ENCODE peak calls at places on chromosomes 3 and 15, in ten cellular contexts. W is NCI-H510A treated with DMSO at 0.1 percent for 48 hours; R is NCI-H1436; X is mesenteric fat pad; Q is CD8-positive, alpha-beta memory T cell; B is pancreas; S is activated T-helper 1 cell treated with anti-CD3 and anti-CD28 coated beads, Interleukin-2, amount 50 U/mL, for 16 hours; D is hepatic stellate cell; L is activated gamma-delta T cell; F is cardiac septum. A is an unnamed sample.

GRCh38 chr15:36106640-36107335 is 472.6 kb upstream of the CDIN1 start:
- DNase-seq in B (no peak), L (no peak), D (no peak), R (no peak), F (no peak), S (no peak), X (no peak), Q (no peak), W (peak), A (no peak)

GRCh38 chr3:170700054-170700404 is 114.2 kb upstream of the SLC7A14 start:
- DNase-seq in R (no peak), S (no peak), Q (no peak), W (no peak), F (no peak), B (no peak), X (no peak), L (no peak), D (no peak), A (no peak)

GRCh38 chr3:111548060-111548459 is 6.1 kb downstream of the CD96 start:
- DNase-seq in X (no peak), B (no peak), F (no peak), Q (no peak), R (peak), D (no peak), S (no peak), L (no peak), W (peak), A (no peak)

GRCh38 chr15:82540984-82541431 is 751 bp upstream of the RPS17 start:
- DNase-seq in S (no peak), X (no peak), L (no peak), B (peak), W (no peak), F (no peak), Q (no peak), D (peak), R (no peak), A (no peak)

GRCh38 chr3:113142476-113142875 is 68.9 kb upstream of the BOC start:
- DNase-seq in S (no peak), B (no peak), L (no peak), R (no peak), D (no peak), X (no peak), F (no peak), W (no peak), Q (no peak), A (no peak)

GRCh38 chr3:9088431-9089353 is 125.4 kb upstream of the RAD18 start:
- DNase-seq in R (no peak), L (no peak), F (peak), D (no peak), B (peak), S (no peak), W (no peak), X (peak), Q (no peak), A (no peak)

GRCh38 chr15:69388259-69388658 is 25.9 kb upstream of the KIF23 start:
- DNase-seq in L (no peak), X (no peak), R (no peak), S (no peak), F (no peak), B (no peak), D (peak), Q (no peak), W (no peak), A (no peak)

GRCh38 chr3:43166406-43166805 is 60.5 kb upstream of the POMGNT2 start:
- DNase-seq in X (no peak), R (no peak), S (no peak), Q (no peak), W (no peak), L (no peak), F (no peak), D (no peak), B (no peak), A (no peak)

GRCh38 chr3:10744098-10744465 is 71.9 kb upstream of the SLC6A11 start:
- DNase-seq in X (no peak), F (no peak), B (no peak), L (no peak), W (peak), R (no peak), D (no peak), S (no peak), Q (no peak), A (no peak)

GRCh38 chr3:128426128-128426921 is 40.4 kb downstream of the DNAJB8 start:
- DNase-seq in X (no peak), F (peak), R (peak), D (peak), L (peak), B (peak), W (peak), S (peak), Q (peak), A (no peak)

GRCh38 chr3:196793224-196793623 is 53.6 kb downstream of the PAK2 start:
- DNase-seq in L (no peak), R (no peak), X (no peak), Q (no peak), D (peak), F (no peak), B (no peak), S (no peak), W (no peak), A (no peak)

GRCh38 chr3:185815391-185816282 is 9.2 kb downstream of the IGF2BP2 start:
- DNase-seq in X (no peak), L (no peak), Q (no peak), R (no peak), F (no peak), B (no peak), W (no peak), S (no peak), D (no peak), A (no peak)

GRCh38 chr3:28053759-28054158 is 187.7 kb upstream of the CMC1 start:
- DNase-seq in B (no peak), W (no peak), R (no peak), D (peak), S (no peak), L (no peak), X (no peak), Q (no peak), F (no peak), A (no peak)

GRCh38 chr3:89000886-89001285 is 106.5 kb upstream of the EPHA3 start:
- DNase-seq in F (no peak), Q (no peak), W (no peak), L (no peak), B (no peak), R (no peak), X (no peak), D (peak), S (no peak), A (no peak)

GRCh38 chr3:101070260-101071121 is 77.3 kb upstream of the ABI3BP start:
- DNase-seq in X (no peak), D (no peak), B (peak), S (peak), Q (peak), F (no peak), W (no peak), L (peak), R (peak), A (no peak)